ENCODE peak calls at places on chromosome 13, in eight cellular contexts. One of them, this sample, is unnamed.

GRCh38 chr13:114108894-114109293 is 23.5 kb downstream of the RASA3 start:
- DNase-seq in dermis blood vessel endothelial cell: no peak
- DNase-seq in stimulated activated CD8-positive, alpha-beta memory T cell treated with anti-CD3 and anti-CD28 coated beads, Interleukin-7, amount 100 ng/mL, for 24 hours: no peak
- DNase-seq in brain microvascular endothelial cell: no peak
- DNase-seq in left ventricle myocardium inferior: no peak
- DNase-seq in fibroblast of the aortic adventitia: no peak
- DNase-seq in naive B cell: no peak
- DNase-seq in endothelial cell: no peak
- DNase-seq in this sample: no peak

GRCh38 chr13:35995136-35995535 is 136.0 kb downstream of the DCLK1 start:
- DNase-seq in dermis blood vessel endothelial cell: no peak
- DNase-seq in stimulated activated CD8-positive, alpha-beta memory T cell treated with anti-CD3 and anti-CD28 coated beads, Interleukin-7, amount 100 ng/mL, for 24 hours: no peak
- DNase-seq in brain microvascular endothelial cell: no peak
- DNase-seq in left ventricle myocardium inferior: no peak
- DNase-seq in fibroblast of the aortic adventitia: peak; percentile 66
- DNase-seq in naive B cell: no peak
- DNase-seq in endothelial cell: no peak
- DNase-seq in this sample: no peak

GRCh38 chr13:99386911-99387788 is 80.0 kb upstream of the GPR183 start:
- DNase-seq in dermis blood vessel endothelial cell: peak; percentile 70
- DNase-seq in stimulated activated CD8-positive, alpha-beta memory T cell treated with anti-CD3 and anti-CD28 coated beads, Interleukin-7, amount 100 ng/mL, for 24 hours: peak; percentile 77
- DNase-seq in brain microvascular endothelial cell: peak; percentile 29
- DNase-seq in left ventricle myocardium inferior: peak; percentile 45
- DNase-seq in fibroblast of the aortic adventitia: no peak
- DNase-seq in naive B cell: peak; percentile 81
- DNase-seq in endothelial cell: peak; percentile 83
- DNase-seq in this sample: no peak

GRCh38 chr13:24700539-24700938 is 20.3 kb downstream of the ATP12A start:
- DNase-seq in dermis blood vessel endothelial cell: no peak
- DNase-seq in stimulated activated CD8-positive, alpha-beta memory T cell treated with anti-CD3 and anti-CD28 coated beads, Interleukin-7, amount 100 ng/mL, for 24 hours: no peak
- DNase-seq in brain microvascular endothelial cell: no peak
- DNase-seq in left ventricle myocardium inferior: no peak
- DNase-seq in fibroblast of the aortic adventitia: no peak
- DNase-seq in naive B cell: no peak
- DNase-seq in endothelial cell: no peak
- DNase-seq in this sample: no peak

GRCh38 chr13:95301947-95302386 is 716 bp upstream of the ABCC4 start:
- DNase-seq in dermis blood vessel endothelial cell: no peak
- DNase-seq in stimulated activated CD8-positive, alpha-beta memory T cell treated with anti-CD3 and anti-CD28 coated beads, Interleukin-7, amount 100 ng/mL, for 24 hours: no peak
- DNase-seq in brain microvascular endothelial cell: peak; percentile 40
- DNase-seq in left ventricle myocardium inferior: no peak
- DNase-seq in fibroblast of the aortic adventitia: no peak
- DNase-seq in naive B cell: no peak
- DNase-seq in endothelial cell: no peak
- DNase-seq in this sample: no peak

GRCh38 chr13:80217614-80218456 is 123.1 kb downstream of the SPRY2 start:
- DNase-seq in dermis blood vessel endothelial cell: peak; percentile 82
- DNase-seq in stimulated activated CD8-positive, alpha-beta memory T cell treated with anti-CD3 and anti-CD28 coated beads, Interleukin-7, amount 100 ng/mL, for 24 hours: no peak
- DNase-seq in brain microvascular endothelial cell: peak; percentile 93
- DNase-seq in left ventricle myocardium inferior: no peak
- DNase-seq in fibroblast of the aortic adventitia: peak; percentile 84
- DNase-seq in naive B cell: no peak
- DNase-seq in endothelial cell: no peak
- DNase-seq in this sample: peak; percentile 68

GRCh38 chr13:30727491-30728350 is 7.6 kb upstream of the ALOX5AP start:
- DNase-seq in dermis blood vessel endothelial cell: no peak
- DNase-seq in stimulated activated CD8-positive, alpha-beta memory T cell treated with anti-CD3 and anti-CD28 coated beads, Interleukin-7, amount 100 ng/mL, for 24 hours: no peak
- DNase-seq in brain microvascular endothelial cell: no peak
- DNase-seq in left ventricle myocardium inferior: no peak
- DNase-seq in fibroblast of the aortic adventitia: no peak
- DNase-seq in naive B cell: no peak
- DNase-seq in endothelial cell: no peak
- DNase-seq in this sample: no peak

GRCh38 chr13:26482451-26483197 is 74.9 kb upstream of the WASF3 start:
- DNase-seq in dermis blood vessel endothelial cell: peak; percentile 84
- DNase-seq in stimulated activated CD8-positive, alpha-beta memory T cell treated with anti-CD3 and anti-CD28 coated beads, Interleukin-7, amount 100 ng/mL, for 24 hours: peak; percentile 35
- DNase-seq in brain microvascular endothelial cell: peak; percentile 78
- DNase-seq in left ventricle myocardium inferior: no peak
- DNase-seq in fibroblast of the aortic adventitia: peak; percentile 83
- DNase-seq in naive B cell: peak; percentile 56
- DNase-seq in endothelial cell: peak; percentile 71
- DNase-seq in this sample: no peak

GRCh38 chr13:51233117-51233826 is 11.1 kb downstream of the FAM124A start:
- DNase-seq in dermis blood vessel endothelial cell: no peak
- DNase-seq in stimulated activated CD8-positive, alpha-beta memory T cell treated with anti-CD3 and anti-CD28 coated beads, Interleukin-7, amount 100 ng/mL, for 24 hours: no peak
- DNase-seq in brain microvascular endothelial cell: no peak
- DNase-seq in left ventricle myocardium inferior: no peak
- DNase-seq in fibroblast of the aortic adventitia: no peak
- DNase-seq in naive B cell: no peak
- DNase-seq in endothelial cell: no peak
- DNase-seq in this sample: no peak

GRCh38 chr13:113192902-113193301 is 15.6 kb downstream of the PCID2 start:
- DNase-seq in dermis blood vessel endothelial cell: no peak
- DNase-seq in stimulated activated CD8-positive, alpha-beta memory T cell treated with anti-CD3 and anti-CD28 coated beads, Interleukin-7, amount 100 ng/mL, for 24 hours: no peak
- DNase-seq in brain microvascular endothelial cell: peak; percentile 26
- DNase-seq in left ventricle myocardium inferior: no peak
- DNase-seq in fibroblast of the aortic adventitia: peak; percentile 86
- DNase-seq in naive B cell: no peak
- DNase-seq in endothelial cell: no peak
- DNase-seq in this sample: no peak

GRCh38 chr13:95724252-95724651 is 47.3 kb downstream of the DNAJC3 start:
- DNase-seq in dermis blood vessel endothelial cell: no peak
- DNase-seq in stimulated activated CD8-positive, alpha-beta memory T cell treated with anti-CD3 and anti-CD28 coated beads, Interleukin-7, amount 100 ng/mL, for 24 hours: no peak
- DNase-seq in brain microvascular endothelial cell: no peak
- DNase-seq in left ventricle myocardium inferior: no peak
- DNase-seq in fibroblast of the aortic adventitia: peak; percentile 7
- DNase-seq in naive B cell: no peak
- DNase-seq in endothelial cell: no peak
- DNase-seq in this sample: no peak

GRCh38 chr13:108226184-108226583 is 8.0 kb downstream of the ABHD13 start:
- DNase-seq in dermis blood vessel endothelial cell: no peak
- DNase-seq in stimulated activated CD8-positive, alpha-beta memory T cell treated with anti-CD3 and anti-CD28 coated beads, Interleukin-7, amount 100 ng/mL, for 24 hours: no peak
- DNase-seq in brain microvascular endothelial cell: no peak
- DNase-seq in left ventricle myocardium inferior: no peak
- DNase-seq in fibroblast of the aortic adventitia: no peak
- DNase-seq in naive B cell: no peak
- DNase-seq in endothelial cell: no peak
- DNase-seq in this sample: no peak

GRCh38 chr13:106513025-106513424 is 22.4 kb downstream of the EFNB2 start:
- DNase-seq in dermis blood vessel endothelial cell: peak; percentile 68
- DNase-seq in stimulated activated CD8-positive, alpha-beta memory T cell treated with anti-CD3 and anti-CD28 coated beads, Interleukin-7, amount 100 ng/mL, for 24 hours: no peak
- DNase-seq in brain microvascular endothelial cell: peak; percentile 29
- DNase-seq in left ventricle myocardium inferior: no peak
- DNase-seq in fibroblast of the aortic adventitia: no peak
- DNase-seq in naive B cell: no peak
- DNase-seq in endothelial cell: no peak
- DNase-seq in this sample: no peak

GRCh38 chr13:49641810-49642291 is 13.5 kb downstream of the ARL11 start:
- DNase-seq in dermis blood vessel endothelial cell: peak; percentile 54
- DNase-seq in stimulated activated CD8-positive, alpha-beta memory T cell treated with anti-CD3 and anti-CD28 coated beads, Interleukin-7, amount 100 ng/mL, for 24 hours: no peak
- DNase-seq in brain microvascular endothelial cell: peak; percentile 45
- DNase-seq in left ventricle myocardium inferior: peak; percentile 46
- DNase-seq in fibroblast of the aortic adventitia: peak; percentile 96
- DNase-seq in naive B cell: no peak
- DNase-seq in endothelial cell: no peak
- DNase-seq in this sample: no peak

GRCh38 chr13:112451512-112452379 is 75.6 kb downstream of the SPACA7 start:
- DNase-seq in dermis blood vessel endothelial cell: no peak
- DNase-seq in stimulated activated CD8-positive, alpha-beta memory T cell treated with anti-CD3 and anti-CD28 coated beads, Interleukin-7, amount 100 ng/mL, for 24 hours: no peak
- DNase-seq in brain microvascular endothelial cell: no peak
- DNase-seq in left ventricle myocardium inferior: no peak
- DNase-seq in fibroblast of the aortic adventitia: no peak
- DNase-seq in naive B cell: no peak
- DNase-seq in endothelial cell: no peak
- DNase-seq in this sample: no peak

GRCh38 chr13:112444001-112444311 is 67.8 kb downstream of the SPACA7 start:
- DNase-seq in dermis blood vessel endothelial cell: peak; percentile 74
- DNase-seq in stimulated activated CD8-positive, alpha-beta memory T cell treated with anti-CD3 and anti-CD28 coated beads, Interleukin-7, amount 100 ng/mL, for 24 hours: peak; percentile 20
- DNase-seq in brain microvascular endothelial cell: peak; percentile 49
- DNase-seq in left ventricle myocardium inferior: peak; percentile 49
- DNase-seq in fibroblast of the aortic adventitia: peak; percentile 42
- DNase-seq in naive B cell: no peak
- DNase-seq in endothelial cell: peak; percentile 89
- DNase-seq in this sample: no peak

This sample was measured in retinal pigment epithelial cell.